ENCODE peak calls at places on chromosomes 7 and 10, in four cellular contexts. U, P, A and B are unnamed samples.

GRCh38 chr7:27148776-27149641 is 1.4 kb upstream of the HOXA6 start:
- DNase-seq in P (no peak), U (no peak), A (no peak), B (no peak)

GRCh38 chr7:33882040-33882800 is 23.1 kb upstream of the BMPER start:
- DNase-seq in A (peak; percentile 21), P (no peak), U (no peak), B (no peak)

GRCh38 chr7:25028370-25028971 is 48.5 kb upstream of the OSBPL3 start:
- DNase-seq in P (no peak), U (no peak), A (no peak), B (no peak)

GRCh38 chr7:152149363-152149762 is 123.9 kb downstream of the GALNT11 start:
- DNase-seq in P (no peak), A (no peak), U (no peak), B (no peak)

GRCh38 chr10:127195571-127196226 is 692 bp downstream of the INSYN2A start:
- DNase-seq in A (no peak), U (no peak), P (no peak), B (no peak)

GRCh38 chr10:100327007-100327700 is 2.9 kb downstream of the PKD2L1 start:
- DNase-seq in A (peak; percentile 26), U (no peak), P (no peak), B (peak; percentile 79)

GRCh38 chr7:143042159-143042820 is 9.9 kb upstream of the OR6V1 start:
- DNase-seq in A (no peak), P (no peak), U (no peak), B (no peak)

GRCh38 chr7:79175390-79175789 is 278.1 kb downstream of the MAGI2 start:
- DNase-seq in A (no peak), P (no peak), U (no peak), B (no peak)

DNA sequence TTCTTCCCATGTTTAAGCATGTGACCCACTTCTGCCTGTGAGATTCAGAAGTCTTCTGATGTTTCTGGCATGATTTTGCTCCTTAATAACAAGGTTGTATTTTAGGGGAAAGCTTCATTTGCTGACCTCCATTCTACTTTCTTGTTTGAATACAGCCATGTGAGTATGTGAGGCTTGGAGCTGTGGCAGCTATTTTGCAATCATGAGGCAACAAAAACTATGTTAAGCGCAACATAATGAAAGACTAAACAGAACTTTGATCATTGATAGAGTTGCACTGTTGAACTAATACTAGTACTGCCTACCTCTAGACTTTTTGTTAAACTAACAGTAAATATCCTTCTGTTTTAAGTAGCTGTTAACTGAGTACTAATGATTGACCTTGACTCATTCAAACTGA is 203.8 kb upstream of the FAM3C start:
- DNase-seq in A (no peak), U (no peak), P (no peak), B (no peak)
- TF ChIP-seq CTCF in A (no peak), U (no peak), P (no peak), B (no peak)

DNA sequence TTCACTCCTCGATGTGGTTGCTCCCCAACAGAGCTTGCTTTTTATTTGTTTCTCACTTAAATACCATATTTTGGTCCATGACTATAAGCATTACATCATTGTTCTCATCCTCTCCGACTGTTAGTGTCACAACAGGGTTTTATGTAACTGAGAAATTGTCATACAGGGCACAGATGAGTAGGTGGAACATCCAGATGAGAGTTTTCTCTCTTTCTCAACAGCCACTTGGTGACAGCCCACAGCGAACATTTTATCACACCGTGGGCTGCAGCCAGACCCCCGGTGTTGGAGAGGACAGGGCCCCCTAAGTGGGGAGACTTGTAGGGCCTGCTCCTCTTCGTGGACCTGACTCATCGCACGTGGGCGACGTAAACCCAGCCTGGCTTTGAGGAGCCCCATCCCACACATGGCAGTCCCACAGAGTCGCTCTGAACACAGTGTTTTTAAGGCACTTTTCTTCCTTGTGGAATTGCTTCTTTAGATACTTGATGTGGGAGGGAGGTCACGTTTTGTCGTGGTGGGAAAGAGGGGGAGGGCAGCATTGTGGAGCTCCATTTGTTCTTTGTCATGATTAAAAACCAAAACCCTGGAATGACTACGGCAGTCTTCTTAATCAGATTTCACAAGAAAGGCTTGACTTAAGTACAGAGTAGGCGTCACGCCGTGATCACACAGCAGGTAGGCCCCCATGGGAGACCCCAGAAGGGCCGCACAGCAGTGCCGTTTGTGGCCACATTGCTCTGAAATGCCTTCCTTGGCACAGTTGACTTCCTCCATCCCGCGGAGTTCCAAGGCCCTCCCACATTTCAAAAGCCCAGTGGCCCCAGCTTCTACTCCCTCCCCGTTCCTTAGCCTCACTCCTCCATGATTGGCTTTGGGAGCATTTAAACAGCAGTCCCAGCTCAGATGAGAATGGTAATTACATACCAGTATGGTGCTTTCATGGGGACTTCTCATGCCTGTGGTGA is 220.6 kb downstream of the CCDC3 start:
- DNase-seq in A (no peak), U (no peak), P (no peak), B (no peak)
- H3K27ac ChIP-seq in A (no peak overlapping the region), U (no peak overlapping the region), P (no peak overlapping the region), B (no peak overlapping the region)

DNA sequence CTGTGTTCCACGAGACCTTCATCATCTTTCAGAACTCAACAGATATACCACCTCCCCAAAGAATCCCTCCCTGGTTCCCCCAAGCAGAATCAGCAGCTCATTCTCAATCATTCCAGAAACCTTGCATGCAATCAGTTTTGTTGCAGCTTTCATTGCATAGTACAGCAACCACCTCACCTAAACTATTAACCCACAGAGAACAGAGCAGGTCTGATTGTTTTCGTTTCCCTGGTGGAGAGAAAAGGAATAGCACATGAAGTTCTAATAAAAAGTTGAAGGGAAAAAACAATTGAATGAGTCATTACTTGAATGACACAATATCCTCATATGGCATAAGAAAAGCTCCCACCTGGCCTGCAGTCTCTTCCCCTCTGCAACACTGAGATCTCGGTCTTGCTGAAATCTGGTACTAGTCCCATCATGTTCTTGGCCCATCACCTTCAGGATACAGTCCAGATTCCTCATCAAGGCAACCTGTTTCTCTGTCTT is 147.1 kb upstream of the GDF10 start:
- DNase-seq in P (no peak), A (no peak), U (peak; percentile 22), B (no peak)
- TF ChIP-seq CTCF in P (peak; percentile 18), A (no peak), U (no peak), B (peak; percentile 59)

DNA sequence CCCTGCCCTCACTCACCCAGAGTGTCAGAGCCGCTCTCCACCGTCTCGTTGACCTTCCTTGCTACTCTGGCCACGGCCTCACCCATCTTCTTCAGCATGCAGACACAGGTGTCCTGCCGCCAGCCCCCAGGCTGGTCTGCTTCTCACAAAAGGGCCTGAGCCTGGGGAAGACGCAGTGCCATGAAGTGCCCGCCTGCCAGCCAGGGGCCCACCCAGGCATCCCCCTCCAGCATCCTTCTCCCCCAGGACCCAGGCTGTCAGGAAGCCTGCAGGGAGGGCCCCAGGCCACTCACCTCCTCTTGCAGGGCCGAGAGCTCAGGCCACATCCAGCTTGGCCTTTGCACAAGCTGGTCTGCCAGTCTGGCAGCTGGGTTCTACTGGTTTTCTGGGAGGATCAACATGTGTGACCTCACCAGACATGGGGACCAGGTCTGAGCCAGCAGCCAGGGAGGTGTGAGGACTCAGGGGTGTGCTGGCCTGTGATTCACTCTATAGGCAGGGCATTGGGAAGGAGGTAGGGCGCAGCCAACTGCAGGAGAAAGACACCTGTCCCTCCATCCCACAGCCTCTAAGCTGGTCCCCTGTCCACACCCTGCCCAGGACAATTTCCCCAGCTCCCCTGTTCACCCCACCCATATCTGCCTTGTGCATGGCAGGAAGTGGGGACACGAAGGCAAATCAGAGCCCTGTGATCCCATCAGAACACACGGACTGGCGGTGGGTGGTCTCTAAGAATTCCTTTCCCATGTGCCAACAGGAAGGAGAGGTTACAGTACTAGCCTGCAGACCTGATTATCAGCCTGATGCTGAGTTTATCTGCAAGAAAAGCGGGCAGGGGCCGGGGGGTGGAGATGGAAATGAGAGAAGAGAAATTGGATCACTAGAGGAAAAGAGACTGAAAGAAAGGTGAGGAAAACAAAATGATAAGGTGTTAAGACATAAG is 5.7 kb downstream of the LRRC20 start:
- DNase-seq in A (no peak), U (no peak), P (no peak), B (no peak)
- H3K27ac ChIP-seq in A (no peak overlapping the region), U (no peak overlapping the region), P (no peak overlapping the region), B (no peak overlapping the region)

GRCh38 chr7:123140561-123140960 is 59.2 kb downstream of the SLC13A1 start:
- DNase-seq in U (no peak), P (no peak), A (no peak), B (no peak)

GRCh38 chr7:123148813-123149212 is 51.0 kb downstream of the SLC13A1 start:
- DNase-seq in P (no peak), U (no peak), A (no peak), B (no peak)

DNA sequence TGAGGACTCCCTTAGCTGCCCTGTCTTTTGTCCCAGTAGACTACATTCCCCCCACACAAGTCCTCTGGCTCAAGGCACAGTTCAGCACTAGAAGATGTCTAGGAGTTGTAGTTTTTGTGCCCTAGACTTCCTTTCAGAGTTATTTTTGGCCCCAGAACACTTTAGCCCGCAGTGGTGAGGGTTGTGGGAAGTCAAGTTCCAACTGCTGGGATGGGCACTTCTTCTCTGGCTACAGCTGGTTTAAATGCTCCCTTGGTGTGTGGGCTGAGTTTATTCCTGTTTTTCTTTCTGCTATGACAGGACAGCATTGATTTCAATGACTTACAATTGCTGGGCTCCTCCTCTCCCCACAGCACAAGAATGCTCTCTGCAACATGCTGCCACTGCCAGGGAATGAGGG is 56.6 kb downstream of the SLC13A1 start:
- DNase-seq in U (no peak), P (no peak), A (no peak), B (no peak)
- TF ChIP-seq CTCF in U (no peak), P (no peak), A (no peak), B (no peak)

GRCh38 chr10:121284952-121285351 is 313.3 kb downstream of the FGFR2 start:
- DNase-seq in U (no peak), A (no peak), P (peak; percentile 16), B (no peak)
- H3K27ac ChIP-seq in U (no peak overlapping the region), A (no peak overlapping the region), P (peak overlapping the region; percentile 50), B (no peak overlapping the region)

DNA sequence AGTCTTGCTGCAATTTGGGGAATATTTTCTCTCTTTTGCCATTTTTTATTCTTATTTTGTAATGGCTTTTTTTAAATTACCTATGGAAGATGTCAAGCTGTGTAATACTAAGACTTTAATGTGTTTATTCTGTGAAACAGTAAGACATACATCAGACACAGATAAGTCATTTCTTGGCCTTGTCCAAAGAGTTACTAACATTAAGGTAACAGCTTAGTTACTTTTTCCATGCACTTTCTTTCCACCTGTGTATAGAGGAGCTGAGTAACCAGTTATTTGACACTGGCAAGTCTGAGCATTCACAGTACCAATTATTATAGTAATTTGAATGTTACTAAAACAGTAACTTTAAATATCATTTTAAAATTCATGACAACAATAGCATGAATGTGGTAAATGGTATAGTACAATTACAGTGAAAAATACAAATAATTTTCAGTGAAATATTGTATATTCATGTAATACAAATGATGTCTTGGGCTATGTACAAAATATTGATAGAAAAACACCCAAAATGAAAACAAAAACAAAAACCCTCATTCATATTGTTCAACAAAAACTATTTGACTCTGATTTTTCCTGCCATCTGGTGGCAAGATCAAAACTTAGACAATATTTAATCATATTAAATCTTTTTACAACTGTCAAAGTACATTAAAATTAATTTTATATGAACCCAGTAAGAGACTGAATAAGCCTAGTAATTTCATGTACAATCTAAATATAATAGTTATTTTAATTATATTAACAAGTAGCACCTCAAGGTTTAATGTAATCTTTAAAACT is 259.8 kb upstream of the SEMA3A start:
- DNase-seq in A (no peak), P (no peak), U (no peak), B (no peak)
- TF ChIP-seq CTCF in A (no peak), P (no peak), U (peak; percentile 26), B (peak; percentile 20)

DNA sequence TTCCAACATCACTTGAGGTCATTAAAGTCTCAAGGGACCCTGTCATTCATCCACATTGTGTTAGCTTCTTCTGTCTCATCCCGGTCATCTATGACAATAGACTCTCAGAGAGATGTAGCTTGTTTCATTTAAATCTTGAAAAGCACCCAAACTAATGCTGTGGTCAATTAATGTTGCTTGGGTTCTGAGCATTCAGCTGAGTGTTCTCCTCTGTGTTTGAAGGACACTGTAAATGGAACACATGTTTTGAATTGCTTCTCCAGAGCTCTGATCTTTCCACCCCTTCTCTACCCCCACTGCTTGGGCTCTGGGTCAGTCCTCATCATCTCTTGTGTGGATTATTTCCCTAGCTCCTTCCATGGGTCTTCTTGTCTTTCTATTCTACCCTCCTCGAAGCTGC is 19.6 kb upstream of the ADD3 start:
- DNase-seq in U (no peak), A (no peak), P (no peak), B (no peak)
- H3K27ac ChIP-seq in U (no peak overlapping the region), A (no peak overlapping the region), P (no peak overlapping the region), B (no peak overlapping the region)